ENCODE peak calls at places on chromosomes 16 and 17, in ten cellular contexts. D is neural crest cell; B is SHP77 treated with DMSO at 0.1 percent for 48 hours; U is uterus; J is posterior cingulate gyrus; L is activated CD4-positive, CD25-positive, alpha-beta regulatory T cell; T is foreskin fibroblast; E is breast epithelium; G is hippocampal formation; Z is mammary epithelial cell. N is an unnamed sample.

GRCh38 chr17:48100160-48100559 is 1.1 kb downstream of the CBX1 start:
- DNase-seq in D (no peak), B (no peak), U (no peak), J (no peak), L (no peak), T (peak), E (no peak), G (no peak), Z (peak), N (no peak)

GRCh38 chr17:19867094-19867653 is 562 bp downstream of the ULK2 start:
- DNase-seq in D (peak), B (peak), U (peak), J (peak), L (peak), T (peak), E (peak), G (peak), Z (peak), N (peak)

GRCh38 chr17:64091116-64091515 is 38.8 kb downstream of the ERN1 start:
- DNase-seq in D (no peak), B (no peak), U (no peak), J (no peak), L (no peak), T (no peak), E (no peak), G (no peak), Z (peak), N (peak)

GRCh38 chr16:48597563-48598392 is 12.2 kb downstream of the N4BP1 start:
- DNase-seq in D (no peak), B (no peak), U (no peak), J (no peak), L (no peak), T (peak), E (no peak), G (no peak), Z (no peak), N (no peak)

GRCh38 chr17:74369221-74369620 is 1.9 kb downstream of the GPR142 start:
- DNase-seq in D (no peak), B (no peak), U (no peak), J (no peak), L (no peak), T (no peak), E (no peak), G (no peak), Z (no peak), N (peak)

GRCh38 chr16:50611332-50611934 is 63.2 kb downstream of the NKD1 start:
- DNase-seq in D (no peak), B (no peak), U (no peak), J (no peak), L (no peak), T (no peak), E (no peak), G (no peak), Z (peak), N (no peak)

GRCh38 chr17:4562000-4562969 is 1.9 kb upstream of the GGT6 start:
- DNase-seq in D (no peak), B (no peak), U (no peak), J (no peak), L (no peak), T (no peak), E (no peak), G (no peak), Z (no peak), N (no peak)

GRCh38 chr17:80347536-80347935 is 67.4 kb upstream of the ENDOV start:
- DNase-seq in D (no peak), B (no peak), U (no peak), J (no peak), L (no peak), T (no peak), E (no peak), G (no peak), Z (no peak), N (no peak)

GRCh38 chr16:89822188-89823086 is 5.8 kb upstream of the SPIRE2 start:
- DNase-seq in D (peak), B (peak), U (no peak), J (no peak), L (no peak), T (peak), E (no peak), G (no peak), Z (no peak), N (no peak)

GRCh38 chr17:57603978-57604377 is 141.1 kb downstream of the CCDC182 start:
- DNase-seq in D (no peak), B (no peak), U (no peak), J (no peak), L (peak), T (no peak), E (peak), G (no peak), Z (no peak), N (no peak)

GRCh38 chr17:488993-489757 is 136.6 kb upstream of the RPH3AL start:
- DNase-seq in D (peak), B (no peak), U (peak), J (no peak), L (no peak), T (peak), E (no peak), G (no peak), Z (peak), N (no peak)

GRCh38 chr16:14301150-14302030 is 230.3 kb downstream of the MRTFB start:
- DNase-seq in D (no peak), B (no peak), U (peak), J (peak), L (no peak), T (peak), E (no peak), G (no peak), Z (peak), N (no peak)

GRCh38 chr17:18361837-18362380 is 1.4 kb downstream of the SHMT1 start:
- DNase-seq in D (no peak), B (no peak), U (no peak), J (no peak), L (no peak), T (no peak), E (no peak), G (no peak), Z (no peak), N (no peak)